ENCODE peak calls at places on chromosomes 5 and 9, in seven cellular contexts. Y is A673; A is AG09309; R is activated CD8-positive, alpha-beta memory T cell treated with anti-CD3 and anti-CD28 coated beads for 4 hours; W is ELF-1; M is activated T-helper 1 cell treated with Interleukin-2 at 50 U/mL for 16 hours; V is EH. B is an unnamed sample.

GRCh38 chr9:106835840-106836239 is 27.1 kb upstream of the ZNF462 start:
- DNase-seq in Y (no peak), A (no peak), R (no peak), W (no peak), M (no peak), V (no peak), B (no peak)

GRCh38 chr5:150352531-150353394 is 4.7 kb upstream of the TCOF1 start:
- DNase-seq in Y (no peak), A (no peak), R (no peak), W (no peak), M (no peak), V (peak), B (no peak)

GRCh38 chr5:67773439-67773988 is 442.0 kb upstream of the PIK3R1 start:
- DNase-seq in Y (peak), A (no peak), R (no peak), W (peak), M (no peak), V (peak), B (peak)

GRCh38 chr9:137303031-137303892 is 1.2 kb upstream of the NRARP start:
- DNase-seq in Y (peak), A (no peak), R (no peak), W (no peak), M (no peak), V (no peak), B (no peak)

GRCh38 chr5:57316798-57317327 is 143.0 kb downstream of the GPBP1 start:
- DNase-seq in Y (no peak), A (peak), R (no peak), W (peak), M (no peak), V (peak), B (peak)

GRCh38 chr9:121690316-121690715 is 38.9 kb downstream of the DAB2IP start:
- DNase-seq in Y (peak), A (no peak), R (no peak), W (peak), M (no peak), V (peak), B (no peak)

GRCh38 chr5:75536694-75537360 is 25.1 kb downstream of the POLK start:
- DNase-seq in Y (peak), A (no peak), R (no peak), W (peak), M (no peak), V (peak), B (no peak)

GRCh38 chr9:94837404-94837803 is 110.9 kb downstream of the AOPEP start:
- DNase-seq in Y (no peak), A (no peak), R (no peak), W (no peak), M (no peak), V (no peak), B (no peak)

GRCh38 chr9:136572596-136573313 is 26.9 kb upstream of the NOTCH1 start:
- DNase-seq in Y (no peak), A (no peak), R (no peak), W (peak), M (no peak), V (peak), B (no peak)

GRCh38 chr5:523658-524441 is 399 bp downstream of the SLC9A3 start:
- DNase-seq in Y (peak), A (no peak), R (no peak), W (peak), M (no peak), V (no peak), B (no peak)

GRCh38 chr5:75512383-75513074 is 838 bp downstream of the POLK start:
- DNase-seq in Y (no peak), A (no peak), R (no peak), W (no peak), M (no peak), V (peak), B (no peak)

GRCh38 chr9:127011772-127012171 is 97.2 kb downstream of the RALGPS1 start:
- DNase-seq in Y (no peak), A (no peak), R (no peak), W (no peak), M (no peak), V (no peak), B (no peak)

GRCh38 chr5:148011407-148012124 is 52.2 kb upstream of the SPINK5 start:
- DNase-seq in Y (no peak), A (peak), R (no peak), W (no peak), M (no peak), V (peak), B (peak)

B was measured in astrocyte.